ENCODE peak calls at places on chromosome 22, in five cellular contexts. One of them, this sample, is unnamed.

GRCh38 chr22:49297286-49297870 is 530.3 kb downstream of the BRD1 start:
- DNase-seq in GM12878: no peak
- DNase-seq in GM23338: no peak
- DNase-seq in HepG2: no peak
- DNase-seq in K562: no peak
- DNase-seq in this sample: no peak

GRCh38 chr22:46770726-46771125 is 8.3 kb downstream of the TBC1D22A start:
- DNase-seq in HepG2: no peak
- DNase-seq in GM23338: no peak
- DNase-seq in GM12878: no peak
- DNase-seq in K562: no peak
- DNase-seq in this sample: no peak

GRCh38 chr22:48500481-48501230 is 1327.0 kb downstream of the BRD1 start:
- DNase-seq in GM23338: no peak
- DNase-seq in K562: no peak
- DNase-seq in GM12878: no peak
- DNase-seq in HepG2: no peak
- DNase-seq in this sample: no peak

GRCh38 chr22:47045691-47046410 is 283.4 kb downstream of the TBC1D22A start:
- DNase-seq in HepG2: no peak
- DNase-seq in GM23338: no peak
- DNase-seq in GM12878: no peak
- DNase-seq in K562: no peak
- DNase-seq in this sample: no peak

GRCh38 chr22:28883657-28883916 is 215 bp downstream of the ZNRF3 start:
- DNase-seq in K562: no peak
- DNase-seq in GM23338: no peak
- DNase-seq in HepG2: no peak
- DNase-seq in GM12878: no peak
- DNase-seq in this sample: no peak

GRCh38 chr22:19168088-19168890 is 10.2 kb downstream of the SLC25A1 start:
- DNase-seq in HepG2: no peak
- DNase-seq in GM12878: no peak
- DNase-seq in GM23338: no peak
- DNase-seq in K562: no peak
- DNase-seq in this sample: no peak

GRCh38 chr22:44331881-44332714 is 19.3 kb upstream of the SHISAL1 start:
- DNase-seq in GM12878: no peak
- DNase-seq in K562: no peak
- DNase-seq in GM23338: peak; percentile 68
- DNase-seq in HepG2: no peak
- DNase-seq in this sample: peak; percentile 22

GRCh38 chr22:35037089-35037488 is 28.9 kb upstream of the ISX start:
- DNase-seq in GM23338: peak; percentile 76
- DNase-seq in HepG2: no peak
- DNase-seq in K562: no peak
- DNase-seq in GM12878: no peak
- DNase-seq in this sample: no peak

GRCh38 chr22:30946354-30946753 is 22.2 kb downstream of the MORC2 start:
- DNase-seq in HepG2: no peak
- DNase-seq in K562: no peak
- DNase-seq in GM23338: no peak
- DNase-seq in GM12878: no peak
- DNase-seq in this sample: no peak

GRCh38 chr22:30947163-30947820 is 21.3 kb downstream of the MORC2 start:
- DNase-seq in GM12878: no peak
- DNase-seq in GM23338: no peak
- DNase-seq in K562: no peak
- DNase-seq in HepG2: no peak
- DNase-seq in this sample: no peak

GRCh38 chr22:30948930-30949342 is 19.6 kb downstream of the MORC2 start:
- DNase-seq in GM23338: peak; percentile 19
- DNase-seq in GM12878: no peak
- DNase-seq in HepG2: no peak
- DNase-seq in K562: no peak
- DNase-seq in this sample: peak; percentile 8

GRCh38 chr22:30949934-30950660 is 18.5 kb downstream of the MORC2 start:
- DNase-seq in HepG2: no peak
- DNase-seq in GM23338: no peak
- DNase-seq in K562: no peak
- DNase-seq in GM12878: no peak
- DNase-seq in this sample: no peak

DNA sequence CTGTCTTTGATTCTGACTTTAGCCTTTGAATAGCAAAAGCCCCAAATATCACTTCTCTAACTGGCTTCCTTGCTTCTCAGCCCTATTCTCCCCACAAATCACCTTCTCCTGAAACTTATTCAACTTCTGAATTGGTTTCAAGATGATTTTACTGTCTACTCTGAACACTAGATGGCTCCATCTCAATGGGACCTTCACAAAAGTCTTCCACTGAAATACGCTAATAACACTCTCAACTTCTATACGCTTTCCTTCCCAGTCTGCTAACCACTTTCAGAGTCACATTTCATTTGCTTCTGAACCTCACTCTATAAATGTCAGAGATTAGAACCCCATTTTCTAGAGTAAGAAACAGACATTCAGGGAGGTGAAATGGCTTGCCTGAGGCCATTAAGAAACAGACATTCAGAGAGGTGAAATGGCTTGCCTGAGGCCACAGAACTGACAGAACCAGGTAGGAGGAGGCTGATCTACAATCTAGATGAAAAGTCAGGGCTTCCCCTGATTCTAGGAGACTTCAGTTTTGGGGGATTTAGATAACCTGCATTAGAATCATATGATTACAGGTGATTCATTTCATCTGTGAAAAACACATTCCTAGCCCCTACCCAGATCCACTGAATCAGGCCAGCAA is 20.6 kb downstream of the MORC2 start:
- DNase-seq in GM23338: peak; percentile 48
- DNase-seq in HepG2: peak; percentile 26
- DNase-seq in GM12878: no peak
- DNase-seq in K562: peak; percentile 15
- DNase-seq in this sample: peak; percentile 46
- TF ChIP-seq JUNB in GM23338: no peak
- TF ChIP-seq JUNB in HepG2: no peak
- TF ChIP-seq JUNB in GM12878: no peak
- TF ChIP-seq JUNB in K562: no peak
- TF ChIP-seq JUNB in this sample: no peak

GRCh38 chr22:30078320-30079311 is 1.6 kb upstream of the HORMAD2 start:
- DNase-seq in HepG2: no peak
- DNase-seq in GM23338: peak; percentile 51
- DNase-seq in K562: no peak
- DNase-seq in GM12878: peak; percentile 74
- DNase-seq in this sample: no peak
- TF ChIP-seq JUNB in HepG2: no peak
- TF ChIP-seq JUNB in GM23338: no peak
- TF ChIP-seq JUNB in K562: no peak
- TF ChIP-seq JUNB in GM12878: peak; percentile 60
- TF ChIP-seq JUNB in this sample: no peak

DNA sequence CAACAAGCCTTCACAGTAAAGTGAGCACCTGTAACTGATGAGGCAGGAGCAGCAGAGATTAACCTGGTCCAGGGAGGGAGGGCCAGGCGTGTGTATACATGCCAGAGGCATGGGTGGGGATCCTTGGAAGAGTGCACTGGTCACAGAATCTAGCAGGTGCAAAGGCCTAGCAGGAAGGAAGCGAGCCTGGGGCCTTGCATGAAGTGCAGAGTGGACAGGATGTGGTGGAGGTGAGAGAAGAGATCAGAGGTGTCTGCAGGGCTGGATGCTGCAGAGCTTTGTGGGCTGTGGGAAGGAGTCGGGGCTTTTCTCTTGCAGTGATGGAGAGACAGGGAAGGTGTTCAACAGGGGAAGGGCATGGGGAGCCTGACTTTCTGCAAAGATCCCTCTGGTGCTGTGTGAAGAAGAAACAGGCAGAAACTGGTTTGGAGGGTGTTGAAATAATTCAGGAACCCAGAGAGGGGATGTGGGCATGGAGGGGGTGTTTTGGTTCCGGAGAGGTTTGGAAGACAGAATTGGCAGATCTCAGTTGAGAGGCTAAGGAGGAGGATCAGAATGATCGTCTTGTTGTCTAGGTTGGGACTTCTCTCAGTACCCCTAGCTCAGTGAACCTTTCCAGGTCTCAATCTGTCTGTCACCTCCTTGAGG is 2.6 kb upstream of the TPST2 start:
- DNase-seq in HepG2: no peak
- DNase-seq in GM23338: no peak
- DNase-seq in GM12878: peak; percentile 72
- DNase-seq in K562: no peak
- DNase-seq in this sample: no peak
- TF ChIP-seq JUNB in HepG2: no peak
- TF ChIP-seq JUNB in GM23338: no peak
- TF ChIP-seq JUNB in GM12878: no peak
- TF ChIP-seq JUNB in K562: no peak
- TF ChIP-seq JUNB in this sample: no peak

DNA sequence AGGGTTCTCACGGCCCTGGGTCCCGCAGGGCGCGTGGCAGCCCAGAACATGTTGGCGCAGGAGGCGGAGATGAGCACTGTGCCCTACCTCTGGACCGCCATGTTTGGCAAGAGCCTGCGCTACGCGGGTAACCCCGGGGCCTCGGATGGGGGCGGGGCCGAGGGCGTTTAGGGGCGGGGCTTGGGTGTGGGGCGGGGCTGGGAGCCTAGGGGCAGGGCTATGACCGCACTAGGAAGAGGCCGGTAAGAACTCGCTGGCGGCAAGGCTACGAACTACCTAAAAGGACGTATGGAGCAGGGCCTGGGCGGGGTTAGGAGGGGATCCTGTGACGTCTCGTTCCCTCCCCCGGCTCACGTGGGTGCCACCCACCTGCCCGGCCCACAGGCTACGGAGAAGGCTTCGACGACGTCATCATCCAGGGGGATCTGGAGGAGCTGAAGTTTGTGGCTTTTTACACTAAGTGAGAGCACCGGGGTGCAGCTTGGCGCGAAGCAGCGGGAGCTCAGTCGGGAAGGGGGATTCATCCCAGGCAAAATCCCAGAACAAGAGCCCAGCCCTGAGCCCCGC is 2.8 kb upstream of the LZTR1 start:
- DNase-seq in GM23338: peak; percentile 100
- DNase-seq in HepG2: no peak
- DNase-seq in K562: peak; percentile 94
- DNase-seq in GM12878: no peak
- DNase-seq in this sample: no peak
- TF ChIP-seq JUNB in GM23338: no peak
- TF ChIP-seq JUNB in HepG2: no peak
- TF ChIP-seq JUNB in K562: peak; percentile 46
- TF ChIP-seq JUNB in GM12878: no peak
- TF ChIP-seq JUNB in this sample: no peak

DNA sequence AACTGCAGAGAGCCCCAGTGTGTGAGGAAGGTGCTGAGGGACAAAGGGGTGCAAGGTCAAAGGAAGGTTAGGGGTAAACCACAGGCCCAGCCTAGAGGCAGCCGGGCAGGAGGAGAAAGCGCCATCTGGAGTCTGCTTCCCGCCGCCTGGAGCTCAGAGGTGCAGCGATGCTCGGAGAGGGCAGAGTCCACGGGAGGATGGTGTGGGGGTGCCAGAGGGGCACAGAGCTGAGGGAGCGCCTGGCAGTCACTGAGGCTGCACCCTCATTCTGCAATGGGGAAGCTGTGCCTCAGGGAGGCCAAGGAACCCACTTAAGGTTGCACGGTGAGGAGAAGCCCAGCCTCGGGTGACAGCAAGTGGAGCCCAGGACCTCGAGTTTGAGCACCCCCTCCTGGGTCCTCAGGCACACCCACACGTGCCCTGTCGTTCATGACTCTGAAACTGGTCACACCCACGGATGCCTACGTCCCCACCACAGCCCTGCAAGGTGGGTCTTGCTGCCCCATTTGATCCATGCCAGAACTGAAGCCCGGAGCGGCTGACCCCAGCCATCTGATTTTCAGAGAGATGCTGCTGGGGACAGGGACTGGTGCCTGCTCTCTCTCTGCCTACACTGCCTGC is 1.6 kb downstream of the IL2RB start:
- DNase-seq in HepG2: no peak
- DNase-seq in K562: no peak
- DNase-seq in GM23338: no peak
- DNase-seq in GM12878: no peak
- DNase-seq in this sample: no peak
- TF ChIP-seq JUNB in HepG2: no peak
- TF ChIP-seq JUNB in K562: no peak
- TF ChIP-seq JUNB in GM23338: no peak
- TF ChIP-seq JUNB in GM12878: no peak
- TF ChIP-seq JUNB in this sample: no peak

DNA sequence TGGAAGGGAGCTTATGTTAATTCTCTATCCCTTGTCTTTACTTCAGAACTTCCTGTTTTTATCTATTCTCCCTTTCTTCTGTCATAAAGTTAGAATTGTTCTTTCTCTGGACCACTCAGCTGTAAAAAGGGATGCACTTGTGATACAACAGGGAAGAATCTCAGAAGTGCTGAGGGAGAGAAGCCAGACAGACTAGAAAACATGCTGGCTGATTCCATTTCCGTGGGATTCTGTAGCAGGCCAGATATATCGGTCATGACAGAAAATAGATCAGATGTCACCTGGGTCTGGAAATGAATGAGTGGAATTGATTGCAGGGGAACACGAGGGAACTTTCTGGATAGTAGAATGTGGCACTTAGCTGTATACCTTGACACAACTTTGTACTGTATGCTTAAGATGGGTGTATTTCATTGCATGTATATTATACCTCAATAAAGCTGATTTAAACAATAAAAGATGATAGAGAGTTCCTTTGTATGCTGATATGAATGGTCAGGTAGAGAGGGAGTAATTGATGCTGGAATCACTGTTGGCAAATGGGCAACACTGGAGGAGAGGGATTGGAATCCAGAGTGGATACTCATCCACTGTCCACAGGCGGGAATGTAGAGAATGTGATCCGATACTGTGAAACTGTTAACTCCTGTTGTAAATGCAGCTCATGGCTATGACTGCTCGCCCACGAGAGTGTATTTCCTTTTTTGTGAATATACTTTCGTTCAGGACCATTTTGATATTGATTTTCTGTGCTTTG is 59.6 kb downstream of the ATXN10 start:
- DNase-seq in HepG2: no peak
- DNase-seq in GM12878: no peak
- DNase-seq in GM23338: peak; percentile 44
- DNase-seq in K562: no peak
- DNase-seq in this sample: peak; percentile 25
- TF ChIP-seq JUNB in HepG2: no peak
- TF ChIP-seq JUNB in GM12878: no peak
- TF ChIP-seq JUNB in GM23338: no peak
- TF ChIP-seq JUNB in K562: no peak
- TF ChIP-seq JUNB in this sample: no peak

This sample was measured in A549.